ENCODE peak calls at places on chromosomes 2 and 18, in four cellular contexts. H is stimulated activated CD4-positive, alpha-beta T cell treated with anti-CD3 and anti-CD28 coated beads, Interleukin-12 subunit alpha, Interleukin-12 subunit beta, amount 100 ng/mL, for 24 hours; C is LHCN-M2; O is T-helper 1 cell. U is an unnamed sample.

GRCh38 chr2:5250482-5250881 is 441.7 kb upstream of the SOX11 start:
- DNase-seq in H (no peak), C (no peak), O (no peak), U (no peak)

GRCh38 chr2:43475922-43476321 is 119.9 kb downstream of the THADA start:
- DNase-seq in H (no peak), C (no peak), O (no peak), U (no peak)

GRCh38 chr2:25313711-25314513 is 27.8 kb downstream of the DNMT3A start:
- DNase-seq in H (no peak), C (no peak), O (no peak), U (no peak)

GRCh38 chr18:76959605-76960004 is 137.2 kb downstream of the ZNF236 start:
- DNase-seq in H (no peak), C (no peak), O (no peak), U (no peak)

GRCh38 chr2:210474776-210475175 is 1.8 kb downstream of the LANCL1 start:
- DNase-seq in H (no peak), C (no peak), O (no peak), U (no peak)

GRCh38 chr2:30127016-30127893 is 19.6 kb upstream of the YPEL5 start:
- DNase-seq in H (no peak), C (peak), O (no peak), U (no peak)

GRCh38 chr18:73153271-73153670 is 285.5 kb upstream of the NETO1 start:
- DNase-seq in H (no peak), C (no peak), O (no peak), U (no peak)

GRCh38 chr2:224780814-224781213 is 64.6 kb upstream of the CCDC195 start:
- DNase-seq in H (no peak), C (no peak), O (no peak), U (no peak)

GRCh38 chr2:219631925-219632757 is 4.7 kb downstream of the SLC4A3 start:
- DNase-seq in H (no peak), C (no peak), O (no peak), U (no peak)

GRCh38 chr2:236667526-236667925 is 97.9 kb downstream of the ACKR3 start:
- DNase-seq in H (no peak), C (no peak), O (no peak), U (no peak)

GRCh38 chr2:158845869-158846268 is 50.8 kb downstream of the DAPL1 start:
- DNase-seq in H (no peak), C (peak), O (no peak), U (no peak)

GRCh38 chr2:29455202-29455885 is 340.1 kb downstream of the CLIP4 start:
- DNase-seq in H (no peak), C (peak), O (no peak), U (peak)

GRCh38 chr2:54122939-54123338 is 7.5 kb downstream of the ACYP2 start:
- DNase-seq in H (no peak), C (peak), O (no peak), U (no peak)

GRCh38 chr2:240572141-240573031 is 4.1 kb downstream of the RNPEPL1 start:
- DNase-seq in H (no peak), C (no peak), O (no peak), U (no peak)

GRCh38 chr2:100976634-100977391 is 25.3 kb upstream of the RPL31 start:
- DNase-seq in H (no peak), C (peak), O (no peak), U (no peak)

GRCh38 chr2:84906900-84907714 is 1.7 kb downstream of the TMSB10 start:
- DNase-seq in H (no peak), C (peak), O (peak), U (peak)

GRCh38 chr2:113200736-113201490 is 27.1 kb downstream of the PSD4 start:
- DNase-seq in H (no peak), C (no peak), O (no peak), U (no peak)

GRCh38 chr18:13305326-13305725 is 86.8 kb downstream of the LDLRAD4 start:
- DNase-seq in H (no peak), C (no peak), O (no peak), U (no peak)

GRCh38 chr2:229417906-229418305 is 146.8 kb upstream of the PID1 start:
- DNase-seq in H (no peak), C (no peak), O (no peak), U (no peak)

GRCh38 chr2:38384344-38384743 is 7.3 kb upstream of the ATL2 start:
- DNase-seq in H (no peak), C (no peak), O (no peak), U (no peak)

GRCh38 chr2:96353032-96353561 is 17.5 kb downstream of the NCAPH start:
- DNase-seq in H (no peak), C (peak), O (no peak), U (no peak)

GRCh38 chr2:200408428-200409311 is 101.2 kb downstream of the KCTD18 start:
- DNase-seq in H (no peak), C (peak), O (no peak), U (no peak)

GRCh38 chr2:45889053-45889452 is 237.6 kb downstream of the PRKCE start:
- DNase-seq in H (peak), C (peak), O (no peak), U (no peak)

GRCh38 chr2:227052879-227053278 is 111.1 kb downstream of the COL4A4 start:
- DNase-seq in H (no peak), C (no peak), O (no peak), U (no peak)

GRCh38 chr18:36662000-36662399 is 166.8 kb downstream of the TPGS2 start:
- DNase-seq in H (no peak), C (peak), O (no peak), U (no peak)

GRCh38 chr2:189364607-189365006 is 76.7 kb upstream of the WDR75 start:
- DNase-seq in H (no peak), C (no peak), O (no peak), U (no peak)

GRCh38 chr18:22711381-22711717 is 221.8 kb upstream of the RBBP8 start:
- DNase-seq in H (no peak), C (no peak), O (no peak), U (no peak)

GRCh38 chr2:168534926-168535325 is 78.9 kb downstream of the CERS6 start:
- DNase-seq in H (no peak), C (no peak), O (no peak), U (no peak)

GRCh38 chr2:119149611-119150010 is 8.9 kb downstream of the C1QL2 start:
- DNase-seq in H (no peak), C (no peak), O (no peak), U (no peak)

GRCh38 chr2:49583010-49583409 is 428.7 kb upstream of the FSHR start:
- DNase-seq in H (no peak), C (no peak), O (no peak), U (no peak)

GRCh38 chr2:218996937-218997336 is 3.7 kb upstream of the CRYBA2 start:
- DNase-seq in H (no peak), C (peak), O (no peak), U (no peak)

GRCh38 chr2:53490659-53491058 is 276.9 kb upstream of the CHAC2 start:
- DNase-seq in H (no peak), C (peak), O (no peak), U (no peak)

GRCh38 chr2:241736111-241736510 is 1.7 kb downstream of the D2HGDH start:
- DNase-seq in H (no peak), C (no peak), O (no peak), U (no peak)

GRCh38 chr2:128286905-128287779 is 31.5 kb downstream of the HS6ST1 start:
- DNase-seq in H (no peak), C (no peak), O (no peak), U (no peak)

GRCh38 chr2:194346189-194346588 is 1310.8 kb upstream of the SLC39A10 start:
- DNase-seq in H (no peak), C (no peak), O (no peak), U (no peak)

GRCh38 chr2:23602113-23602512 is 217.1 kb downstream of the KLHL29 start:
- DNase-seq in H (no peak), C (peak), O (no peak), U (peak)

GRCh38 chr2:150681120-150681796 is 193.8 kb upstream of the RND3 start:
- DNase-seq in H (no peak), C (peak), O (no peak), U (no peak)